ENCODE peak calls at places on chromosomes 5 and 9, in six cellular contexts. One of them, this sample, is unnamed.

GRCh38 chr5:35319231-35320002 is 89.1 kb upstream of the PRLR start:
- DNase-seq in Peyer's patch: peak; percentile 48
- DNase-seq in stomach: peak; percentile 52
- DNase-seq in heart left ventricle: peak; percentile 60
- DNase-seq in body of pancreas: peak; percentile 56
- DNase-seq in spleen: no peak
- DNase-seq in this sample: peak; percentile 51

GRCh38 chr5:125044491-125045282 is 298.2 kb upstream of the ZNF608 start:
- DNase-seq in Peyer's patch: no peak
- DNase-seq in body of pancreas: no peak
- DNase-seq in spleen: no peak
- DNase-seq in heart left ventricle: no peak
- DNase-seq in stomach: no peak
- DNase-seq in this sample: peak; percentile 6

GRCh38 chr9:132404228-132404881 is 2.3 kb downstream of the TTF1 start:
- DNase-seq in spleen: no peak
- DNase-seq in stomach: no peak
- DNase-seq in Peyer's patch: no peak
- DNase-seq in heart left ventricle: no peak
- DNase-seq in body of pancreas: no peak
- DNase-seq in this sample: no peak

GRCh38 chr5:95068303-95068702 is 216.6 kb downstream of the MCTP1 start:
- DNase-seq in spleen: no peak
- DNase-seq in stomach: no peak
- DNase-seq in heart left ventricle: no peak
- DNase-seq in Peyer's patch: no peak
- DNase-seq in body of pancreas: no peak
- DNase-seq in this sample: no peak

GRCh38 chr9:100590481-100590880 is 12.6 kb downstream of the CAVIN4 start:
- DNase-seq in heart left ventricle: no peak
- DNase-seq in stomach: no peak
- DNase-seq in Peyer's patch: no peak
- DNase-seq in body of pancreas: no peak
- DNase-seq in spleen: no peak
- DNase-seq in this sample: peak; percentile 43

GRCh38 chr5:165227515-165227914 is 1722.1 kb downstream of the MAT2B start:
- DNase-seq in heart left ventricle: no peak
- DNase-seq in stomach: peak; percentile 26
- DNase-seq in Peyer's patch: no peak
- DNase-seq in body of pancreas: peak; percentile 36
- DNase-seq in spleen: no peak
- DNase-seq in this sample: no peak

GRCh38 chr5:35884125-35884788 is 27.6 kb downstream of the IL7R start:
- DNase-seq in heart left ventricle: no peak
- DNase-seq in Peyer's patch: no peak
- DNase-seq in body of pancreas: no peak
- DNase-seq in spleen: no peak
- DNase-seq in stomach: no peak
- DNase-seq in this sample: no peak

GRCh38 chr5:115487168-115487567 is 57.4 kb downstream of the FEM1C start:
- DNase-seq in Peyer's patch: no peak
- DNase-seq in heart left ventricle: no peak
- DNase-seq in spleen: no peak
- DNase-seq in body of pancreas: no peak
- DNase-seq in stomach: no peak
- DNase-seq in this sample: no peak

GRCh38 chr9:133683494-133684460 is 47.6 kb downstream of the DBH start:
- DNase-seq in Peyer's patch: peak; percentile 49
- DNase-seq in body of pancreas: peak; percentile 24
- DNase-seq in spleen: peak; percentile 70
- DNase-seq in heart left ventricle: peak; percentile 89
- DNase-seq in stomach: no peak
- DNase-seq in this sample: no peak

GRCh38 chr5:115179068-115179958 is 9.6 kb upstream of the TRIM36 start:
- DNase-seq in stomach: no peak
- DNase-seq in spleen: peak; percentile 72
- DNase-seq in body of pancreas: peak; percentile 39
- DNase-seq in Peyer's patch: no peak
- DNase-seq in heart left ventricle: peak; percentile 48
- DNase-seq in this sample: no peak

GRCh38 chr5:145787507-145787906 is 47.6 kb downstream of the PRELID2 start:
- DNase-seq in stomach: no peak
- DNase-seq in spleen: no peak
- DNase-seq in body of pancreas: no peak
- DNase-seq in Peyer's patch: no peak
- DNase-seq in heart left ventricle: no peak
- DNase-seq in this sample: no peak

GRCh38 chr9:86546712-86547111 is 192.5 kb upstream of the TUT7 start:
- DNase-seq in body of pancreas: no peak
- DNase-seq in Peyer's patch: no peak
- DNase-seq in stomach: no peak
- DNase-seq in heart left ventricle: no peak
- DNase-seq in spleen: no peak
- DNase-seq in this sample: no peak

GRCh38 chr5:161966544-161966943 is 101.0 kb upstream of the GABRG2 start:
- DNase-seq in stomach: no peak
- DNase-seq in Peyer's patch: no peak
- DNase-seq in spleen: no peak
- DNase-seq in body of pancreas: no peak
- DNase-seq in heart left ventricle: no peak
- DNase-seq in this sample: no peak

GRCh38 chr5:1785062-1785461 is 14.6 kb downstream of the MRPL36 start:
- DNase-seq in body of pancreas: no peak
- DNase-seq in stomach: no peak
- DNase-seq in Peyer's patch: no peak
- DNase-seq in heart left ventricle: no peak
- DNase-seq in spleen: peak; percentile 62
- DNase-seq in this sample: no peak

GRCh38 chr9:121280715-121281613 is 13.0 kb downstream of the GSN start:
- DNase-seq in stomach: no peak
- DNase-seq in Peyer's patch: no peak
- DNase-seq in heart left ventricle: no peak
- DNase-seq in spleen: no peak
- DNase-seq in body of pancreas: no peak
- DNase-seq in this sample: no peak
- H3K4me3 ChIP-seq in stomach: no peak overlapping the region
- H3K4me3 ChIP-seq in Peyer's patch: no peak overlapping the region
- H3K4me3 ChIP-seq in heart left ventricle: no peak overlapping the region
- H3K4me3 ChIP-seq in spleen: no peak overlapping the region
- H3K4me3 ChIP-seq in body of pancreas: no peak overlapping the region
- H3K4me3 ChIP-seq in this sample: no peak overlapping the region

GRCh38 chr5:180839935-180840334 is 21.1 kb downstream of the ZFP62 start:
- DNase-seq in Peyer's patch: no peak
- DNase-seq in heart left ventricle: no peak
- DNase-seq in stomach: no peak
- DNase-seq in spleen: no peak
- DNase-seq in body of pancreas: no peak
- DNase-seq in this sample: no peak
- TF ChIP-seq POLR2A in Peyer's patch: no peak
- TF ChIP-seq POLR2A in heart left ventricle: no peak
- TF ChIP-seq POLR2A in stomach: no peak
- TF ChIP-seq POLR2A in spleen: no peak
- TF ChIP-seq POLR2A in body of pancreas: no peak
- TF ChIP-seq POLR2A in this sample: no peak

GRCh38 chr9:33166263-33167083 is 663 bp downstream of the B4GALT1 start:
- DNase-seq in heart left ventricle: no peak
- DNase-seq in spleen: no peak
- DNase-seq in stomach: peak; percentile 65
- DNase-seq in body of pancreas: no peak
- DNase-seq in Peyer's patch: peak; percentile 36
- DNase-seq in this sample: peak; percentile 49
- H3K4me3 ChIP-seq in heart left ventricle: peak overlapping the region; percentile 82
- H3K4me3 ChIP-seq in spleen: peak overlapping the region; percentile 78
- H3K4me3 ChIP-seq in stomach: peak overlapping the region; percentile 87
- H3K4me3 ChIP-seq in body of pancreas: peak overlapping the region; percentile 84
- H3K4me3 ChIP-seq in Peyer's patch: peak overlapping the region; percentile 99
- H3K4me3 ChIP-seq in this sample: peak overlapping the region; percentile 99

GRCh38 chr5:168486136-168486879 is at the start of gene RARS1:
- DNase-seq in heart left ventricle: peak; percentile 96
- DNase-seq in stomach: peak; percentile 94
- DNase-seq in Peyer's patch: peak; percentile 81
- DNase-seq in body of pancreas: peak; percentile 92
- DNase-seq in spleen: peak; percentile 97
- DNase-seq in this sample: peak; percentile 95
- TF ChIP-seq POLR2A in heart left ventricle: peak; percentile 88
- TF ChIP-seq POLR2A in stomach: peak; percentile 75
- TF ChIP-seq POLR2A in Peyer's patch: peak; percentile 88
- TF ChIP-seq POLR2A in body of pancreas: peak; percentile 82
- TF ChIP-seq POLR2A in spleen: peak; percentile 18
- TF ChIP-seq POLR2A in this sample: peak; percentile 75

DNA sequence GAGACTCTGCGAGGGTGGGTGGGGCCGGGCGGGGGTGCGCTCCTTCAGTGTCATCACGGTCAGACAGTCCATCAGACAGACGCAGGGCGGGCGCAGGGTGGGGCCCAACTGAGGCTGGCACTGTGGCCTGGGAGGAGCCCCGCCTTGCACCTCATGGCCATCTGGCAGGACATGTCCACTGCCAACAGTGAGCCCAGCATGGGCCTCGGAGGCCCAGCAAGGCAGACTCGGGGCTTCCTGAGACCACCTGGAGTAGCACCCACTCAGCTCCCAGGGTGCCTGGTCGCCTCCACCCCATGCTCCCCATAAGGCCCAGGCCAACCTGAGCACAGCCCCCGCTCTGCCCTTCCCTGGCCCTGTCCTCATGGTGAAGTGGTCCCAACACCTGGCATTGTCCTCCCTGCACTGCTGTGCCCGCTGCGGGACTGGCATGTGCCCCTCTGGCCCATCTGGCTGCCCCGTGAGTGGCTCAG is 8.5 kb upstream of the GPSM1 start:
- DNase-seq in heart left ventricle: peak; percentile 57
- DNase-seq in spleen: no peak
- DNase-seq in Peyer's patch: no peak
- DNase-seq in body of pancreas: no peak
- DNase-seq in stomach: no peak
- DNase-seq in this sample: no peak
- H3K4me3 ChIP-seq in heart left ventricle: no peak overlapping the region
- H3K4me3 ChIP-seq in spleen: no peak overlapping the region
- H3K4me3 ChIP-seq in Peyer's patch: no peak overlapping the region
- H3K4me3 ChIP-seq in body of pancreas: no peak overlapping the region
- H3K4me3 ChIP-seq in stomach: no peak overlapping the region
- H3K4me3 ChIP-seq in this sample: no peak overlapping the region

DNA sequence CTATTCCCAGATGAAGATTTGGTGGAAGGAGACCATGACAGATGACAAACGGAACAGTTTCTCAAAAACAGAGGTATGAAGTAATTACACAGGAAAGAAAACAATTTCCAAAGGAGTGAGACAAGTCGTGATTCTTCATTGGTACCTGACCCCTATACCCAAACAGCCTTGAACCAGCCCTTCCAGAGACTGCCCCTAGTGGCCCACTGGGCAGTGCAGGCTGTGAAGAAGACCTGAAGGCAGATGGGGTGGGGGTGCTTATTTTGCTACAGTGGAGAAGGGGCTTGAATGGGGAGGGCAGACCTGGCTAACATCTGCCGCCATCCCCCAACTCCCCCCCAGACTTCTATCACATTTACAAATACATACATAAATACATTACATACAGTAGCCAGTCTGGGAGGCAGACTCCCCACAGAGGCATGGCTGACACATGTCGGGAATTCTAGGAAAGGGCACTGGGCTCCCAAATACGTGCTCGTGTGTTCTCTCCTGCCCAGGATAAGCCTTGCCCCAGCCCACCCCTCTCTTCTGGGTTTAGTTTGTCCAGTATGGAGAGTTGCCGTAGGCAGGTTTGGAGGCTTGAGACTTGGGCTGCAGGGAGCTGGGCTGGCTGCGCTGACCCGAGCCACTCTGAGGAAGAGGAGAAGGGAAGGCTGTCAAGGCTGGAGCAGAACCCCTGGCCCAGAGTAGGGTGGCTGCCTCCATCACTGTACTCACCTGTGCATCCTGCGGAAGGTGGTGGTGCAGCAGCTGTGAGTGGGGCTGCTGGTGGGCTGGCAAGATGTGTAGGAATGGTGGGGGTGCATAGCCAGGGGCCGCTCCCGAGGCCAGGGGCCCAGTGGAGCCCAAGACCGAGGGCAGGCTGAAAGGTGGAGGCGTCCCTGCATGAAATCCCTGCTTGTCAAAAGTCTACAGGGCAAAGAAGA is 105.3 kb downstream of the UBE2R2 start:
- DNase-seq in stomach: no peak
- DNase-seq in Peyer's patch: no peak
- DNase-seq in heart left ventricle: no peak
- DNase-seq in spleen: peak; percentile 62
- DNase-seq in body of pancreas: no peak
- DNase-seq in this sample: peak; percentile 23
- TF ChIP-seq POLR2A in stomach: no peak
- TF ChIP-seq POLR2A in Peyer's patch: no peak
- TF ChIP-seq POLR2A in heart left ventricle: no peak
- TF ChIP-seq POLR2A in spleen: no peak
- TF ChIP-seq POLR2A in body of pancreas: no peak
- TF ChIP-seq POLR2A in this sample: no peak

DNA sequence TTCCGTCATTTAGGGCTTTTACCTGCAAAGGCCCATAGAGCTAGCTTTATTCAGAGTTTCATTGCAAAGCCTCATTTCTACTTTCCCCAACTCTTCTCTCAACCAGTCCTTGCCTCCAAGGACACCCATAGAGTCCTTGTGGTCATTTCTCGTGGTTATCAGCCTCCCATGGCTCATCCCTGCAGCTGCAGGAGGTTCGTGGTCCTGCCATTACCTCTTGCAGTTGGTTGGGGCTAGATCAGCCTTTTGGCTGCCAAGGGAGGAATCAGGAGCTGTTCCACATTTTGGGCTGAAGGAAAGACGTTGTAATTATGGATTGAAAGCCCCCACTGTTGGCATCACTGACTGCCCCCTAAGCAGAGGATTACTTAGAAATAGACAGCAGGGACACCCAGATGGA is 231.0 kb downstream of the MAN2A1 start:
- DNase-seq in Peyer's patch: no peak
- DNase-seq in heart left ventricle: no peak
- DNase-seq in stomach: no peak
- DNase-seq in spleen: no peak
- DNase-seq in body of pancreas: no peak
- DNase-seq in this sample: no peak
- H3K4me3 ChIP-seq in Peyer's patch: no peak overlapping the region
- H3K4me3 ChIP-seq in heart left ventricle: no peak overlapping the region
- H3K4me3 ChIP-seq in stomach: no peak overlapping the region
- H3K4me3 ChIP-seq in spleen: no peak overlapping the region
- H3K4me3 ChIP-seq in body of pancreas: no peak overlapping the region
- H3K4me3 ChIP-seq in this sample: no peak overlapping the region

DNA sequence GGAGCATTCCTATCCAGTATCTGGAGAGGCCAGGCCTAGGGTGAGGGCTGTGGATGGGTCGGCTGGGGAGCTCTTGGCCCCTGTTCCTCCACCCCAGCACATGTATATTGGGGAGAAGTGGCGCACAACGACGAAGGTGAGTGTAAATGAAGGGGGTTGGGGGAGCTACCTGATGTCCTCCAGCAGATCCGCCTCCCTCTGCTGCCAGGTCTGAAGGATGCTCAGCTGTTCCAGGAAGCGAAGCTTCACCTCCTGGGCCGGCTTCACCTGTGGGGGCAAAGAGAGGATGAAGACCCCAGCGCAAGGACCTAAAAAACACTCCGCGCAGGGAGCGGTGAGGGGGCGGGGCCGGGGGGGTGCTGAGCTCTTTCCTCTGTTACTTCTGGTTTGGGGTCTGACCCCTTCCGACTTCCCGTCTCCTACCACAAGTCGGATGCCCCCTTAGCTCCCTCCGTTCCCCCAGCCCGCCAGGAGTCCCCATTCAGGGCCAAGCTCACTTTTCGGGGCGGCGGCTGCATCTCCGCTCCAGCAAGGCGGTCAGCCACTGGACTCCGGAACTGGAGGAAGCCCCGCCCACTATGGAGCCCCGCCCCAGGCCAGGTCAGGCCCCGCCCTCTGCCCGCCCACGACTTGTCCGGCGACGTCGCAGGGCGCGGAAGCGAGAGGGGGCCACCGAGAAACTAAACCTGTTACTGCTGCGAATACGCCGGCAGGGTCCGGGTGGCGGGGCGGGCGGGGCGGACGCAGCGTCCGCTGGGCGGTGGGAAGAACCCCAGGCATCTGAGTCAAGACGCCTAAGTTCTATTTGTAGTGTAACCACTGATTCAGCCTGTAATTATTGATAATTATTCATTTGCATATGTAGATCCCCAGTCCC is at the start of gene FCHSD1:
- DNase-seq in spleen: peak; percentile 98
- DNase-seq in Peyer's patch: peak; percentile 94
- DNase-seq in stomach: peak; percentile 93
- DNase-seq in heart left ventricle: peak; percentile 94
- DNase-seq in body of pancreas: peak; percentile 93
- DNase-seq in this sample: peak; percentile 90
- TF ChIP-seq POLR2A in spleen: no peak
- TF ChIP-seq POLR2A in Peyer's patch: peak; percentile 51
- TF ChIP-seq POLR2A in stomach: no peak
- TF ChIP-seq POLR2A in heart left ventricle: peak; percentile 26
- TF ChIP-seq POLR2A in body of pancreas: peak; percentile 47
- TF ChIP-seq POLR2A in this sample: no peak